ENCODE peak calls at places on chromosomes 16 and 17, in four cellular contexts. G is activated T-cell treated with anti-CD3 and anti-CD28 coated beads for 24 hours, Q is HTR-8/SVneo, S is neural progenitor cell. J is an unnamed sample.

GRCh38 chr16:66204761-66205160 is 161.7 kb upstream of the CDH5 start:
- DNase-seq in G (no peak), Q (no peak), S (no peak), J (no peak)

GRCh38 chr16:13403326-13403725 is 501.9 kb downstream of the SHISA9 start:
- DNase-seq in Q (no peak), G (no peak), S (peak), J (no peak)

GRCh38 chr17:19248923-19249574 is 11.9 kb downstream of the EPN2 start:
- DNase-seq in S (no peak), G (no peak), Q (no peak), J (peak)

GRCh38 chr16:19857593-19857992 is 27.1 kb downstream of the GPRC5B start:
- DNase-seq in Q (no peak), S (no peak), G (no peak), J (no peak)

GRCh38 chr16:48434653-48435318 is 49.6 kb upstream of the SIAH1 start:
- DNase-seq in Q (no peak), S (no peak), G (no peak), J (no peak)

GRCh38 chr17:49016775-49017463 is 19.7 kb downstream of the IGF2BP1 start:
- DNase-seq in G (no peak), Q (peak), S (no peak), J (no peak)

GRCh38 chr17:18904482-18904881 is 46.6 kb downstream of the PRPSAP2 start:
- DNase-seq in S (no peak), Q (no peak), G (no peak), J (no peak)

GRCh38 chr17:17412331-17412730 is 64.5 kb upstream of the MED9 start:
- DNase-seq in G (no peak), Q (peak), S (no peak), J (no peak)

GRCh38 chr17:39235555-39236221 is 9.9 kb upstream of the STAC2 start:
- DNase-seq in G (no peak), Q (peak), S (peak), J (peak)

GRCh38 chr16:73231969-73232554 is 184.1 kb upstream of the ZFHX3 start:
- DNase-seq in Q (no peak), G (no peak), S (no peak), J (no peak)

GRCh38 chr17:76723812-76724211 is 2.6 kb downstream of the JMJD6 start:
- DNase-seq in G (no peak), S (no peak), Q (no peak), J (no peak)

GRCh38 chr16:78669994-78670393 is 570.5 kb downstream of the WWOX start:
- DNase-seq in Q (no peak), S (peak), G (no peak), J (no peak)

GRCh38 chr16:24253192-24253591 is 2.9 kb upstream of the CACNG3 start:
- DNase-seq in Q (peak), G (peak), S (peak), J (peak)

GRCh38 chr16:51651061-51651466 is 500.0 kb upstream of the SALL1 start:
- DNase-seq in Q (no peak), S (peak), G (no peak), J (no peak)

GRCh38 chr17:69734656-69735055 is 320.2 kb downstream of the MAP2K6 start:
- DNase-seq in Q (no peak), G (no peak), S (no peak), J (no peak)

GRCh38 chr16:3008749-3009088 is 4.0 kb upstream of the CLDN9 start:
- DNase-seq in Q (no peak), G (no peak), S (no peak), J (no peak)

GRCh38 chr17:9484789-9485188 is 90.8 kb downstream of the STX8 start:
- DNase-seq in G (no peak), Q (no peak), S (no peak), J (no peak)

GRCh38 chr17:58084317-58084981 is 1.2 kb downstream of the DYNLL2 start:
- DNase-seq in G (peak), S (peak), Q (peak), J (peak)

GRCh38 chr17:80195671-80196529 is 24.2 kb downstream of the SGSH start:
- DNase-seq in S (peak), Q (peak), G (peak), J (no peak)

GRCh38 chr17:42180922-42181850 is at the start of gene KCNH4:
- DNase-seq in G (peak), S (peak), Q (peak), J (no peak)

GRCh38 chr17:16215002-16215272 is 397 bp downstream of the NCOR1 start:
- DNase-seq in Q (peak), G (peak), S (peak), J (peak)

J was measured in SJCRH30.